ENCODE peak calls at places on chromosomes 7 and 10, in four cellular contexts. W is GM19239, K is HT1080, X is lower leg skin. G is an unnamed sample.

GRCh38 chr7:94298943-94299342 is 95.8 kb upstream of the COL1A2 start:
- DNase-seq in X (no peak), W (no peak), K (no peak), G (peak)

GRCh38 chr10:50498465-50498864 is 125.3 kb downstream of the SGMS1 start:
- DNase-seq in X (no peak), W (no peak), K (no peak), G (no peak)

GRCh38 chr7:24764972-24765744 is 7.9 kb upstream of the GSDME start:
- DNase-seq in K (no peak), X (no peak), W (no peak), G (no peak)

GRCh38 chr10:125061557-125062243 is 98.7 kb downstream of the CTBP2 start:
- DNase-seq in W (no peak), K (no peak), X (no peak), G (no peak)

GRCh38 chr10:88271736-88272135 is 311.4 kb downstream of the RNLS start:
- DNase-seq in X (no peak), W (no peak), K (peak), G (peak)

GRCh38 chr10:77788496-77789010 is 138.0 kb downstream of the DLG5 start:
- DNase-seq in K (no peak), X (no peak), W (no peak), G (no peak)

GRCh38 chr7:116337013-116337412 is 126.7 kb downstream of the TES start:
- DNase-seq in X (no peak), W (no peak), K (no peak), G (no peak)

GRCh38 chr10:82027711-82028110 is 152.7 kb downstream of the NRG3 start:
- DNase-seq in W (no peak), K (peak), X (no peak), G (no peak)

GRCh38 chr10:84194424-84195043 is at the start of gene CDHR1:
- DNase-seq in K (no peak), W (peak), X (no peak), G (peak)

GRCh38 chr7:102236592-102237287 is 49.9 kb upstream of the SH2B2 start:
- DNase-seq in W (peak), K (peak), X (peak), G (peak)

GRCh38 chr10:128070161-128070560 is 56.1 kb downstream of the MKI67 start:
- DNase-seq in X (no peak), K (no peak), W (no peak), G (no peak)

GRCh38 chr10:124598773-124599587 is 137.4 kb downstream of the LHPP start:
- DNase-seq in X (no peak), K (no peak), W (no peak), G (no peak)

GRCh38 chr7:32357535-32358277 is 132.5 kb downstream of the LSM5 start:
- DNase-seq in K (peak), W (no peak), X (no peak), G (peak)

GRCh38 chr7:435518-436366 is 83.9 kb downstream of the PDGFA start:
- DNase-seq in X (peak), K (no peak), W (no peak), G (no peak)

GRCh38 chr7:92809397-92810241 is 26.8 kb downstream of the CDK6 start:
- DNase-seq in K (peak), X (peak), W (no peak), G (peak)

GRCh38 chr7:102044984-102045673 is 227.7 kb downstream of the CUX1 start:
- DNase-seq in W (no peak), X (peak), K (no peak), G (peak)

GRCh38 chr7:95828824-95829428 is 56.6 kb downstream of the DYNC1I1 start:
- DNase-seq in K (no peak), X (no peak), W (no peak), G (no peak)

GRCh38 chr10:18472977-18473376 is 178.4 kb downstream of the NSUN6 start:
- DNase-seq in W (no peak), X (no peak), K (no peak), G (no peak)

GRCh38 chr7:39720586-39720985 is 97.2 kb downstream of the RALA start:
- DNase-seq in W (no peak), K (peak), X (peak), G (no peak)

GRCh38 chr10:127398140-127398966 is 150.8 kb upstream of the NPS start:
- DNase-seq in W (no peak), K (peak), X (no peak), G (peak)

GRCh38 chr7:2732959-2733584 is 45.1 kb downstream of the AMZ1 start:
- DNase-seq in X (peak), K (no peak), W (no peak), G (peak)

G was measured in ELR.